ENCODE peak calls at places on chromosomes 1 and 21, in seven cellular contexts. Y is cardiac fibroblast, E is AG10803, X is AG04449, B is Caco-2, F is HCT116, G is foreskin fibroblast. C is an unnamed sample.

GRCh38 chr1:9228589-9228988 is 6.0 kb upstream of the H6PD start:
- DNase-seq in Y (no peak), E (no peak), B (no peak), G (no peak), X (no peak), F (no peak), C (no peak)

GRCh38 chr1:68230901-68231626 is 1.3 kb downstream of the WLS start:
- DNase-seq in E (no peak), Y (peak; percentile 40), G (peak; percentile 60), F (no peak), B (no peak), X (no peak), C (no peak)

GRCh38 chr1:183711165-183711678 is 58.1 kb upstream of the APOBEC4 start:
- DNase-seq in B (no peak), E (no peak), X (no peak), G (no peak), F (no peak), Y (no peak), C (no peak)

GRCh38 chr21:38938343-38938742 is 132.6 kb downstream of the ETS2 start:
- DNase-seq in B (no peak), Y (peak; percentile 52), G (no peak), F (no peak), E (peak; percentile 32), X (no peak), C (no peak)

GRCh38 chr1:204130989-204131892 is 20.6 kb downstream of the ETNK2 start:
- DNase-seq in E (peak; percentile 79), Y (peak; percentile 88), G (peak; percentile 91), X (peak; percentile 37), B (no peak), F (peak; percentile 38), C (peak; percentile 87)

GRCh38 chr1:221829327-221830011 is 87.6 kb upstream of the DUSP10 start:
- DNase-seq in X (peak; percentile 89), Y (peak; percentile 97), B (no peak), F (no peak), G (peak; percentile 93), E (peak; percentile 91), C (peak; percentile 79)

GRCh38 chr1:193109619-193110018 is 4.4 kb upstream of the GLRX2 start:
- DNase-seq in E (no peak), G (no peak), X (no peak), B (no peak), Y (no peak), F (no peak), C (no peak)

GRCh38 chr1:10788592-10789006 is 7.8 kb downstream of the CASZ1 start:
- DNase-seq in Y (no peak), G (peak; percentile 9), F (no peak), E (no peak), B (no peak), X (no peak), C (no peak)

GRCh38 chr21:33642896-33643657 is 776 bp downstream of the ITSN1 start:
- DNase-seq in F (no peak), X (no peak), Y (peak; percentile 50), B (peak; percentile 39), E (peak; percentile 31), G (peak; percentile 70), C (no peak)

GRCh38 chr1:219247441-219247840 is 73.8 kb downstream of the LYPLAL1 start:
- DNase-seq in Y (no peak), E (no peak), B (no peak), X (no peak), G (peak; percentile 29), F (no peak), C (no peak)

GRCh38 chr1:84181350-84182005 is 37.4 kb downstream of the PRKACB start:
- DNase-seq in X (no peak), Y (no peak), F (no peak), B (no peak), G (no peak), E (no peak), C (no peak)

GRCh38 chr1:215104283-215104682 is 21.7 kb downstream of the KCNK2 start:
- DNase-seq in F (no peak), E (no peak), B (no peak), G (peak; percentile 63), Y (peak; percentile 25), X (no peak), C (no peak)

GRCh38 chr1:92934395-92935378 is 26.6 kb downstream of the DIPK1A start:
- DNase-seq in G (peak; percentile 86), E (peak; percentile 99), Y (peak; percentile 85), X (peak; percentile 85), F (no peak), B (no peak), C (peak; percentile 98)

DNA sequence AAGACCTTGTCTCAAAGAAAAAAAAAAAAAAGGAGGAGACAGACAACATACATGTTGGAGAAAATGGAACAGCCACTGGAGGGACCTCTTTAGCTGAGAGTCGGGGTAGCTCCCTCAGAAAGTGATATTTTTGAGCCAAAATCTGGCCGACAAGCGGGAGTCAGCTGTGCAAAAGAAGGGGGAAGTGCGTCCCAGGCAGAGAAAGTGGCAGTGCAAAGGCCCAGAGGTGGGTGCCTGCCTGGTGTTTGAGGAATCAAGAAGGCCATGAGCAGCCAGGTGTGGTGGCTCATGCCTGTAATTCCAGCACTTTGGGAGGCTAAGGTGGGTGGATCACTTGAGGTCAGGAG is 6.1 kb upstream of the CROCC start:
- DNase-seq in X (no peak), B (no peak), E (no peak), Y (peak; percentile 53), F (no peak), G (peak; percentile 46), C (no peak)
- TF ChIP-seq CTCF in X (no peak), B (no peak), E (peak; percentile 24), Y (peak; percentile 26), F (peak; percentile 19), G (peak; percentile 6), C (no peak)

GRCh38 chr1:232925421-232926202 is 24.8 kb upstream of the NTPCR start:
- DNase-seq in F (no peak), Y (no peak), X (no peak), E (peak; percentile 29), B (no peak), G (no peak), C (no peak)
- H3K4me3 ChIP-seq in F (no peak overlapping the region), Y (no peak overlapping the region), X (no peak overlapping the region), E (no peak overlapping the region), B (no peak overlapping the region), G (no peak overlapping the region), C (no peak overlapping the region)

GRCh38 chr21:36613064-36613463 is 85.9 kb upstream of the SIM2 start:
- DNase-seq in X (no peak), G (no peak), E (no peak), F (no peak), B (no peak), Y (no peak), C (no peak)

GRCh38 chr21:36610201-36610600 is 88.7 kb upstream of the SIM2 start:
- DNase-seq in G (peak; percentile 22), B (no peak), F (no peak), X (no peak), E (no peak), Y (peak; percentile 45), C (no peak)

GRCh38 chr21:36613554-36613953 is 85.4 kb upstream of the SIM2 start:
- DNase-seq in F (no peak), Y (no peak), X (no peak), B (no peak), G (no peak), E (no peak), C (no peak)

GRCh38 chr21:36609654-36610053 is 89.3 kb upstream of the SIM2 start:
- DNase-seq in Y (no peak), G (no peak), E (no peak), B (no peak), X (no peak), F (no peak), C (no peak)

GRCh38 chr21:36615274-36615964 is 83.5 kb upstream of the SIM2 start:
- DNase-seq in Y (no peak), G (no peak), F (peak; percentile 18), B (no peak), X (no peak), E (no peak), C (no peak)
- TF ChIP-seq CTCF in Y (peak; percentile 20), G (no peak), F (peak; percentile 78), B (peak; percentile 30), X (no peak), E (no peak), C (no peak)

GRCh38 chr1:223030871-223031270 is 112.2 kb downstream of the TLR5 start:
- DNase-seq in X (no peak), B (no peak), F (no peak), Y (no peak), G (no peak), E (no peak), C (no peak)
- H3K4me3 ChIP-seq in X (no peak overlapping the region), B (no peak overlapping the region), F (no peak overlapping the region), Y (no peak overlapping the region), G (no peak overlapping the region), E (no peak overlapping the region), C (no peak overlapping the region)

GRCh38 chr1:117511273-117511672 is 94.6 kb upstream of the TENT5C start:
- DNase-seq in F (no peak), X (no peak), E (no peak), Y (no peak), B (no peak), G (no peak), C (no peak)
- TF ChIP-seq CTCF in F (no peak), X (no peak), E (no peak), Y (no peak), B (no peak), G (no peak), C (no peak)

GRCh38 chr1:169765580-169766331 is 29.0 kb downstream of the METTL18 start:
- DNase-seq in G (no peak), Y (no peak), X (no peak), E (no peak), B (peak; percentile 63), F (no peak), C (no peak)
- H3K4me3 ChIP-seq in G (no peak overlapping the region), Y (no peak overlapping the region), X (no peak overlapping the region), E (no peak overlapping the region), B (no peak overlapping the region), F (no peak overlapping the region), C (no peak overlapping the region)

DNA sequence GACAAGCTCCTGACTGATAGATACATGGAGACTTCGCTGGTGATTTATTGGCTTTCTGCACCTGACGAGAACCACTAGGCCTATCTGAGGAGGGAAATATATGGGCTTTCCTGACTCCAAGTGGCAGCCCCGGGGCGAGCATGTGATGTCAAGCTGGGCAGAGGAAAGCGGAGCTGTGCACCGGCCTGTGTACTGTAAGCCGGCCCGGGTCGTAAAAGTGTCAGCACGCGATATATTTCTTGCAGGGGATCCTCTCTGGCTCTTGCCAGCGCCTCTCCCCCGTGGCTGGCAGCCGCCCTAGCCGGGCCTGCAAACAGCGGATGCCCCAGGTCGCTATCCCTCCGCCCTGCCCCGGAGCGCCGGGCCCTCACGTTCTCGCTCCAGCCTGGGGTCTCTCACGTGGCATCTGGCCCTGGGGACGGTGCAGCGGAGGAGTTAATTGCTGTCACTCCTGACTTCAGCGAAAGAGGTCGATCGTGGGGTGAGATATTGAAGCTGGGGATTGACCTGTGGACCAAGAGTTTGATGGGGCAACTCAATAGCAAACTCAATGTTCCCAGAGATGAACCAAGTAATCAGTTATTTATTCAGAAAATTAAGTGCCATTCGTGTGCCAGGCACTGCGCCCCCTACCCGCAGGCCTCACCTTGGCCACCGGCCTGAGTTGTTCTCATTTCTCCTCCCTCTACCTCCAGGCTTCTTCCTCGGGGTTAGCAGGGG is 41.0 kb upstream of the HAO2 start:
- DNase-seq in X (no peak), B (peak; percentile 72), G (peak; percentile 76), F (no peak), E (peak; percentile 56), Y (no peak), C (no peak)
- TF ChIP-seq CTCF in X (peak; percentile 17), B (no peak), G (peak; percentile 17), F (peak; percentile 49), E (peak; percentile 21), Y (peak; percentile 2), C (peak; percentile 51)

DNA sequence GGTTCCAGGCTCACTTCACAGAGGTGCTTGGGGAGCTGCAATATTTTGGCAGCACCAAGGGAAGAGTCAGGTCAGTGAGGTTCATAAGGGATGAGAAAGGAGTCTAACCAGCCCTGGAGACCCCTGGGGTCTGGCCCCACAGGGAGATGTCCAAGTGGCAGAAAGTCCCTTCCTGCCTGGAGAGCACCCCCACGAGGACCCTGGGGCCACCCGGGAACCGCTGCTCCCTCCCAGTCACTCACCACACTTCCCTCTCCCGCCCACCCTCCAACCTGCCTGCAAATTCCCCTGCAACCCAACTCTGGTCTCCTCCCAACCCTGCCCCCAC is 6.5 kb upstream of the ITGB2 start:
- DNase-seq in X (no peak), B (no peak), E (no peak), Y (no peak), G (no peak), F (no peak), C (no peak)
- H3K4me3 ChIP-seq in X (no peak overlapping the region), B (no peak overlapping the region), E (no peak overlapping the region), Y (no peak overlapping the region), G (no peak overlapping the region), F (peak overlapping the region; percentile 44), C (no peak overlapping the region)

C was measured in astrocyte of the cerebellum.